ENCODE peak calls at places on chromosomes 4 and X, in seven cellular contexts. R is CD8-positive, alpha-beta T cell; X is esophagus muscularis mucosa; C is CD4-positive, alpha-beta T cell; H is tibial nerve; W is left lung; V is heart left ventricle. G is an unnamed sample. For H3K27me3, the result is how much of the 10 kb centered on the place peaks cover.

GRCh38 chr4:169859366-169860216 is 101.8 kb upstream of the HPF1 start:
- DNase-seq in R (no peak), X (no peak), C (no peak), H (no peak), W (no peak), V (no peak), G (no peak)

GRCh38 chrX:110320588-110320987 is 2.7 kb upstream of the AMMECR1 start:
- DNase-seq in R (no peak), X (no peak), C (no peak), H (no peak), W (no peak), V (no peak), G (no peak)

GRCh38 chr4:145937021-145937861 is 1.4 kb downstream of the ZNF827 start:
- DNase-seq in R (peak), X (peak), C (peak), H (peak), W (peak), V (peak), G (peak)

GRCh38 chr4:72531322-72531721 is 37.7 kb downstream of the ADAMTS3 start:
- DNase-seq in R (no peak), X (no peak), C (no peak), H (no peak), W (no peak), V (no peak), G (no peak)

GRCh38 chrX:9285342-9285771 is 179.5 kb upstream of the TBL1X start:
- DNase-seq in R (no peak), X (no peak), C (no peak), H (no peak), W (no peak), V (no peak), G (no peak)

GRCh38 chrX:28205905-28206304 is 224.7 kb upstream of the DCAF8L1 start:
- DNase-seq in R (no peak), X (no peak), C (no peak), H (no peak), W (no peak), V (no peak), G (no peak)

GRCh38 chrX:21963226-21963625 is 22.7 kb downstream of the SMS start:
- DNase-seq in R (no peak), X (no peak), C (no peak), H (no peak), W (no peak), V (no peak), G (no peak)

GRCh38 chr4:176376032-176376614 is 56.4 kb downstream of the SPCS3 start:
- DNase-seq in R (no peak), X (no peak), C (no peak), H (no peak), W (no peak), V (no peak), G (no peak)

GRCh38 chr4:173169428-173170209 is 1.0 kb downstream of the GALNT7 start:
- DNase-seq in R (peak), X (peak), C (peak), H (peak), W (peak), V (peak), G (peak)

GRCh38 chr4:83910693-83911092 is 374.8 kb downstream of the GPAT3 start:
- DNase-seq in R (no peak), X (no peak), C (no peak), H (no peak), W (no peak), V (no peak), G (no peak)

GRCh38 chr4:185797018-185797417 is 15.0 kb downstream of the SORBS2 start:
- DNase-seq in R (no peak), X (peak), C (no peak), H (no peak), W (no peak), V (no peak), G (no peak)

GRCh38 chr4:1154523-1155182 is 17.7 kb downstream of the SPON2 start:
- DNase-seq in R (no peak), X (peak), C (no peak), H (no peak), W (no peak), V (no peak), G (no peak)

GRCh38 chr4:130077275-130077674 is 981.3 kb downstream of the C4orf33 start:
- DNase-seq in R (no peak), X (no peak), C (no peak), H (no peak), W (no peak), V (no peak), G (no peak)

GRCh38 chr4:83269256-83269655 is 15.3 kb downstream of the COQ2 start:
- DNase-seq in R (no peak), X (no peak), C (no peak), H (no peak), W (no peak), V (no peak), G (no peak)

GRCh38 chr4:128068927-128069326 is 7.8 kb downstream of the LARP1B start:
- DNase-seq in R (no peak), X (no peak), C (no peak), H (no peak), W (no peak), V (no peak), G (no peak)

GRCh38 chrX:24594531-24594930 is 52.6 kb downstream of the PCYT1B start:
- DNase-seq in R (no peak), X (no peak), C (no peak), H (no peak), W (no peak), V (no peak), G (no peak)

GRCh38 chr4:164252286-164252685 is 501.6 kb upstream of the SMIM31 start:
- DNase-seq in R (no peak), X (no peak), C (no peak), H (no peak), W (no peak), V (no peak), G (no peak)

GRCh38 chr4:79211490-79211889 is 114.4 kb downstream of the NAA11 start:
- DNase-seq in R (no peak), X (no peak), C (no peak), H (no peak), W (no peak), V (no peak), G (no peak)

GRCh38 chrX:81195712-81196111 is 6.0 kb downstream of the HMGN5 start:
- DNase-seq in R (peak), X (no peak), C (peak), H (peak), W (no peak), V (no peak), G (no peak)

GRCh38 chr4:186217733-186218293 is 9.5 kb upstream of the KLKB1 start:
- DNase-seq in R (no peak), X (no peak), C (no peak), H (no peak), W (no peak), V (no peak), G (no peak)

GRCh38 chr4:112938461-112939058 is 110.9 kb upstream of the ANK2 start:
- DNase-seq in R (no peak), X (no peak), C (no peak), H (no peak), W (no peak), V (no peak), G (no peak)

GRCh38 chr4:124980276-124980752 is 267.8 kb upstream of the ANKRD50 start:
- DNase-seq in R (no peak), X (no peak), C (no peak), H (no peak), W (no peak), V (no peak), G (no peak)

GRCh38 chr4:143531368-143531767 is 17.9 kb downstream of the SMARCA5 start:
- DNase-seq in R (no peak), X (no peak), C (no peak), H (no peak), W (no peak), V (no peak), G (no peak)

GRCh38 chr4:120327276-120327675 is 260.6 kb upstream of the MAD2L1 start:
- DNase-seq in R (no peak), X (no peak), C (no peak), H (no peak), W (no peak), V (no peak), G (no peak)

GRCh38 chrX:69506617-69507499 is 2.7 kb downstream of the NALF2 start:
- DNase-seq in R (no peak), X (no peak), C (no peak), H (no peak), W (no peak), V (no peak), G (no peak)

GRCh38 chrX:132786217-132786616 is 172.2 kb downstream of the HS6ST2 start:
- DNase-seq in R (no peak), X (no peak), C (no peak), H (no peak), W (no peak), V (no peak), G (no peak)

GRCh38 chrX:132795211-132795610 is 163.2 kb downstream of the HS6ST2 start:
- DNase-seq in R (no peak), X (no peak), C (no peak), H (no peak), W (no peak), V (no peak), G (no peak)

GRCh38 chrX:132791725-132792124 is 166.7 kb downstream of the HS6ST2 start:
- DNase-seq in R (no peak), X (no peak), C (no peak), H (no peak), W (no peak), V (no peak), G (no peak)
- H3K27ac ChIP-seq in R (no peak), X (no peak), C (no peak), H (no peak), W (no peak), V (no peak), G (no peak)

GRCh38 chrX:538311-538710 is 92.3 kb upstream of the SHOX start:
- DNase-seq in R (no peak), X (no peak), C (no peak), H (no peak), W (no peak), V (no peak), G (no peak)
- H3K27me3 ChIP-seq in R (under half), X (under half), C (under half), H (under half), W (under half), V (under half), G (under half)

GRCh38 chrX:5306654-5307121 is 922.0 kb downstream of the NLGN4X start:
- DNase-seq in R (no peak), X (no peak), C (no peak), H (peak), W (no peak), V (no peak), G (no peak)
- H3K27ac ChIP-seq in R (no peak), X (no peak), C (no peak), H (no peak), W (no peak), V (no peak), G (no peak)

GRCh38 chr4:8142556-8142955 is 16.1 kb downstream of the ABLIM2 start:
- DNase-seq in R (no peak), X (no peak), C (no peak), H (no peak), W (no peak), V (no peak), G (no peak)
- H3K27me3 ChIP-seq in R (under half), X (under half), C (under half), H (under half), W (under half), V (under half), G (under half)

DNA sequence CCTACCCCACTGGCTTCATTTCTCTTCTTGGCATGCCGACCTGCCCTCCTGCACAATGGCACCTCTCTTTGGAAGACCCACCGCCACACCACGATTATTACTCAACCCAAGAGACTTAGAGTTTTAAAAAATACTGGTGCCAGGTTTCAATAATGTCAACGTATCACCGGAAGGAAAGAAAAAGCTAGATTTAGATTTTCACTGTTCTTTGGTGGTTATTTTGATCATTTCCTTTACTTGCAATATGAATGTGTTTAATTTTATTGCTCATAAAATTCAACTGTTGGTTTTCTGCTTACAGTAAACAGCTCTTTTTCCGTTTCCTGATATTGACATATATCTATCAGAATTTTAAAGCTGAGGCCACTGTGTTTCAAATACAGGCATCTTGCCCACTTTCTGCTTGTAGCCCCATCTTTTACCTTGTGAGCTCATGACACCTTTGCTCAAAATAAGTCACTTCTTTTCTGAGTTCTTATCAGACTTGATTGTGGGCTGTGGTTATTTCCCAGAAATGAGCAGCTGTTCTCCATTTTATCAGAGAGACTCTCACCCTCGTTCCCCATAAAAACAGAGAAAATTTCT is 439.1 kb downstream of the INPP4B start:
- DNase-seq in R (no peak), X (no peak), C (no peak), H (no peak), W (no peak), V (no peak), G (no peak)
- H3K27ac ChIP-seq in R (peak), X (no peak), C (peak), H (peak), W (peak), V (no peak), G (no peak)

GRCh38 chr4:6561706-6562371 is 13.2 kb upstream of the MAN2B2 start:
- DNase-seq in R (no peak), X (no peak), C (no peak), H (no peak), W (no peak), V (no peak), G (no peak)
- H3K27me3 ChIP-seq in R (under half), X (under half), C (half or more), H (half or more), W (half or more), V (under half), G (under half)

G was measured in right lobe of liver.